ENCODE peak calls at places on chromosomes 12 and 14, in seven cellular contexts. V is T1000; P is stimulated activated CD8-positive, alpha-beta memory T cell treated with anti-CD3 and anti-CD28 coated beads, Interleukin-15, amount 100 ng/mL, for 24 hours; S is AG10803; N is hypothalamus; D is NCI-H187 treated with DMSO at 0.1 percent for 48 hours; Z is stimulated activated CD4-positive, alpha-beta T cell treated with anti-CD3 and anti-CD28 coated beads, TNF-alpha, amount 100 ng/mL, for 24 hours. U is an unnamed sample.

GRCh38 chr12:131380961-131381705 is 329.8 kb upstream of the SFSWAP start:
- DNase-seq in V (no peak), P (no peak), S (no peak), N (no peak), D (no peak), Z (no peak), U (no peak)

GRCh38 chr14:56774503-56774902 is 35.8 kb downstream of the OTX2 start:
- DNase-seq in V (no peak), P (no peak), S (no peak), N (no peak), D (no peak), Z (no peak), U (no peak)

GRCh38 chr12:117390866-117391265 is 29.4 kb upstream of the NOS1 start:
- DNase-seq in V (no peak), P (no peak), S (no peak), N (no peak), D (no peak), Z (no peak), U (no peak)

GRCh38 chr12:53567961-53568360 is 58.2 kb downstream of the ATF7 start:
- DNase-seq in V (no peak), P (no peak), S (peak), N (no peak), D (no peak), Z (no peak), U (no peak)

GRCh38 chr12:42135264-42135814 is 9.3 kb downstream of the GXYLT1 start:
- DNase-seq in V (no peak), P (no peak), S (peak), N (no peak), D (no peak), Z (no peak), U (no peak)

GRCh38 chr12:117842630-117843029 is 126.2 kb downstream of the KSR2 start:
- DNase-seq in V (no peak), P (no peak), S (no peak), N (no peak), D (no peak), Z (no peak), U (no peak)

GRCh38 chr14:94161979-94162378 is 12.1 kb upstream of the PPP4R4 start:
- DNase-seq in V (no peak), P (no peak), S (no peak), N (no peak), D (no peak), Z (no peak), U (no peak)

GRCh38 chr12:44677724-44678123 is 198.4 kb downstream of the NELL2 start:
- DNase-seq in V (no peak), P (no peak), S (no peak), N (no peak), D (no peak), Z (no peak), U (no peak)

GRCh38 chr12:112841891-112842290 is 50.3 kb downstream of the RPH3A start:
- DNase-seq in V (no peak), P (no peak), S (peak), N (no peak), D (no peak), Z (no peak), U (no peak)

GRCh38 chr12:39935275-39935674 is 170.6 kb downstream of the SLC2A13 start:
- DNase-seq in V (no peak), P (no peak), S (peak), N (no peak), D (no peak), Z (no peak), U (no peak)

GRCh38 chr14:101171650-101172049 is 268.1 kb upstream of the RTL1 start:
- DNase-seq in V (no peak), P (no peak), S (no peak), N (no peak), D (no peak), Z (no peak), U (no peak)

GRCh38 chr12:27822076-27822712 is 42.2 kb upstream of the MANSC4 start:
- DNase-seq in V (peak), P (peak), S (peak), N (no peak), D (no peak), Z (peak), U (no peak)

GRCh38 chr14:103872492-103873113 is 25.2 kb upstream of the PPP1R13B start:
- DNase-seq in V (no peak), P (no peak), S (no peak), N (no peak), D (no peak), Z (no peak), U (no peak)

GRCh38 chr12:117036547-117036946 is 62.7 kb downstream of the TESC start:
- DNase-seq in V (no peak), P (no peak), S (no peak), N (no peak), D (no peak), Z (no peak), U (no peak)

GRCh38 chr12:124904306-124905098 is 9.9 kb downstream of the UBC start:
- DNase-seq in V (peak), P (no peak), S (peak), N (peak), D (no peak), Z (no peak), U (peak)

GRCh38 chr12:28050606-28051005 is 78.1 kb upstream of the PTHLH start:
- DNase-seq in V (no peak), P (no peak), S (peak), N (no peak), D (no peak), Z (no peak), U (no peak)

GRCh38 chr12:97148941-97149559 is 242.0 kb downstream of the NEDD1 start:
- DNase-seq in V (peak), P (peak), S (peak), N (peak), D (peak), Z (peak), U (no peak)

GRCh38 chr14:99945732-99946651 is 119.2 kb upstream of the EVL start:
- DNase-seq in V (no peak), P (no peak), S (no peak), N (no peak), D (no peak), Z (no peak), U (no peak)